ENCODE peak calls at places on chromosomes 4 and X, in five cellular contexts. G, W, X, Q and T are unnamed samples.

GRCh38 chrX:118484216-118484903 is 11.3 kb upstream of the DOCK11 start:
- DNase-seq in Q (no peak), X (no peak), W (peak; percentile 13), G (no peak), T (no peak)

GRCh38 chr4:23348789-23349498 is 540.9 kb downstream of the PPARGC1A start:
- DNase-seq in W (no peak), X (no peak), Q (no peak), G (no peak), T (no peak)

GRCh38 chrX:55839480-55839879 is 121.9 kb downstream of the RRAGB start:
- DNase-seq in Q (no peak), G (no peak), W (peak; percentile 45), X (peak; percentile 49), T (no peak)

GRCh38 chr4:140702096-140702757 is 54.0 kb downstream of the TBC1D9 start:
- DNase-seq in X (no peak), W (no peak), Q (no peak), G (no peak), T (no peak)

GRCh38 chr4:25569726-25570125 is 85.9 kb upstream of the SLC34A2 start:
- DNase-seq in Q (no peak), G (no peak), W (no peak), X (no peak), T (no peak)

GRCh38 chr4:139530833-139531427 is 25.1 kb downstream of the SETD7 start:
- DNase-seq in W (peak; percentile 71), G (peak; percentile 18), X (peak; percentile 76), Q (no peak), T (peak; percentile 72)

GRCh38 chr4:176198316-176198903 is 3.0 kb upstream of the SPATA4 start:
- DNase-seq in Q (no peak), X (no peak), W (no peak), G (no peak), T (no peak)

GRCh38 chr4:54659213-54660144 is 1.7 kb downstream of the KIT start:
- DNase-seq in X (no peak), Q (peak; percentile 31), W (no peak), G (peak; percentile 6), T (peak; percentile 8)

GRCh38 chrX:72253686-72254085 is 14.9 kb upstream of the ERCC6L start:
- DNase-seq in G (no peak), W (no peak), X (no peak), Q (no peak), T (no peak)

GRCh38 chrX:37371578-37371981 is 22.4 kb downstream of the PRRG1 start:
- DNase-seq in G (peak; percentile 41), Q (no peak), W (no peak), X (no peak), T (no peak)

GRCh38 chr4:7608043-7608442 is 173.3 kb upstream of the PSAPL1 start:
- DNase-seq in W (no peak), G (no peak), X (no peak), Q (no peak), T (no peak)

GRCh38 chr4:121654738-121655137 is 42.0 kb downstream of the ANXA5 start:
- DNase-seq in G (no peak), Q (no peak), X (no peak), W (no peak), T (no peak)

GRCh38 chr4:165325732-165326512 is 1.5 kb upstream of the MSMO1 start:
- DNase-seq in X (no peak), Q (peak; percentile 84), W (peak; percentile 42), G (peak; percentile 80), T (no peak)

DNA sequence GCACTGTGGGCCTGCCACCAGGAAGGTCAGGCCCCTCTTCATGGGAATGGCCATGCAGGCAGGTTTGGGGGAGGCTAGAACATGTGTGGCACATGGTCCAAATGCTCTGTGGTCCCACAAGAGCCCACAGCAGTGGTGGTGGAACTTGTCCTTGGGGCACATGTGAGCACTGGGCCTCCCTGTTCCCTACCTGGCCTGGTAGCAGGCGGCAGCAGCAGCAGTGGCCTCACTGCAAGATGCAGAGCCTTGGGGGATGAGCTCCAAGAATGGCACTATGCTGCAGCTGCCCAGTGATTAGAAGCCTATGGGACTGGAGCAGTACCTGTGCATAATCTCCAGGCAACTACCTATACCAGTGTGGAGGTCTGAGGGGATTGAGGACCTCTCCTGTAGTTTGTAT is 197.0 kb upstream of the DCAF8L1 start:
- DNase-seq in X (no peak), G (no peak), W (no peak), Q (no peak), T (no peak)
- TF ChIP-seq CTCF in X (no peak), G (no peak), W (no peak), Q (no peak), T (no peak)

DNA sequence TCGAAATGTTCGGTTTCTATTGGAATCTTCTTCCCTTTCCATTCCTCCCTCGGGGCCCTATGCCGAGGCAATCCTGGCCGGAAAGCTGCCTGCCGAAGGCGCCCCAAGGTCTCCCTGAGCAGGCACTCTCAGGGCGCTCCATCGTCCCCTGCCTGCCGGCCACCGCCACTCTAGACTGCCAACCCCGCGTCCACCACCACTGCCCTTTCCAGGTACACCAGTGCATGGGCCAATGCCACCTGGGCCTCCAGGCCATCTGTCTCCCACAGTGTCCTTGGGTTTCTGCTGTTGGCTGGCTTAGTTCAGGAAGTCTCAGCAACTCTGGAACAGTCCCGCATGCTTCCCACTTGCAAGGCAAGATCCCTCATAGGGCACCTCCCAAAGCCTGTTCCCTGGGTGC is 14.6 kb downstream of the CTAG1A start:
- DNase-seq in Q (no peak), G (no peak), W (no peak), X (no peak), T (no peak)
- TF ChIP-seq CTCF in Q (no peak), G (no peak), W (no peak), X (no peak), T (no peak)

GRCh38 chrX:153470411-153471363 is at the start of gene HAUS7:
- DNase-seq in G (peak; percentile 88), X (peak; percentile 89), Q (peak; percentile 93), W (peak; percentile 90), T (peak; percentile 89)
- TF ChIP-seq CTCF in G (peak; percentile 69), X (peak; percentile 39), Q (peak; percentile 69), W (peak; percentile 62), T (peak; percentile 47)

GRCh38 chr4:16199132-16199531 is 27.1 kb downstream of the TAPT1 start:
- DNase-seq in G (peak; percentile 39), X (no peak), Q (peak; percentile 38), W (no peak), T (no peak)

GRCh38 chr4:16198271-16198670 is 28.0 kb downstream of the TAPT1 start:
- DNase-seq in X (no peak), Q (no peak), G (no peak), W (no peak), T (no peak)

GRCh38 chr4:16197842-16198241 is 28.4 kb downstream of the TAPT1 start:
- DNase-seq in W (no peak), X (no peak), G (peak; percentile 39), Q (no peak), T (no peak)

GRCh38 chr4:16195209-16195608 is 31.1 kb downstream of the TAPT1 start:
- DNase-seq in X (no peak), W (no peak), Q (no peak), G (no peak), T (no peak)

DNA sequence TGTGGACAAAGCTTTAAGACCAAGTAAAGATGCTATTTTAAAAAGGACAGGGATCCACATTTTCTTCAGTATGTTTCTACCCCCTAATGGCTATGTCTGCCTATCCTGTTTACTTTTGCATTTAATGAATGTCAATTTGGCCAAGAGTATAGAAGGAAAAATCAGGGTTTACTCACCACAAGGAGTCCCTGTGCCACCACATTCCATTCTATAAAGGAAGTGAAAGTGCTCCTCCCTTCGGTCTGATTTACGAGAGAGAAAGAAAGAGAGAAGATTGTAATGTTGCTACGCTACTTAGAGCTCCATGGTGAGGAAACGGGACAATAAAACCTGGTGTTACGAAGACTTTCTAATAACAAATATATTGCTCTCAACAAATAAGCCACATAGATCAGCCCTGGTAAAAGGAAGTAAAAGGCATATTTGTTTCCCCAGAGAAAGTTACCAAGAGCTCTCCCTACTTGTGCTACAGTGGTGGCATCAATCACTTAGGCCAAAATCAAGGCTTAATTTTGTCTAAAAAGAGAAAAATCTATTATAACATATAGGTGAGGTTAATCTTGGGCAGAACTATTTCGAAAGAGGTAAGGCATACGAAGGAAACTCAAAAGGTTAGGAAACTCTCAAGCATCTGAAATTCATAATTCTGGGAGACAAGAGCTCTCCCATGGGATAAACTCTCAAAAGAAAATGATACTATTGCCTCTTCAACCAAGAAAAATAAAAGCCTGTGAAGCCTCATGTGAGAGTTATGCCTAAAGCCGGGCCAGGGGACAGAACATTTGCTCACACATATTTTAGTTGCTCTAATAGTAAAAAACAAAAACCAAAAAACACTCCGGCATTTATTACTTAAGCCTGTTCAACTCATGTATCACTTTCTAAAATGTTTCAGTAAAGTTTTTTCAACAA is 29.5 kb downstream of the TAPT1 start:
- DNase-seq in Q (peak; percentile 79), W (peak; percentile 67), X (peak; percentile 54), G (peak; percentile 80), T (peak; percentile 29)
- TF ChIP-seq CTCF in Q (peak; percentile 39), W (no peak), X (peak; percentile 41), G (peak; percentile 50), T (no peak)

GRCh38 chr4:82551734-82552133 is 10.1 kb downstream of the TMEM150C start:
- DNase-seq in G (no peak), X (no peak), Q (no peak), W (no peak), T (no peak)

GRCh38 chr4:82560853-82561744 is 689 bp downstream of the TMEM150C start:
- DNase-seq in G (no peak), Q (no peak), X (no peak), W (peak; percentile 24), T (peak; percentile 9)

GRCh38 chr4:82559735-82560120 is 2.1 kb downstream of the TMEM150C start:
- DNase-seq in X (no peak), G (no peak), W (no peak), Q (no peak), T (no peak)

GRCh38 chr4:82553020-82553419 is 8.8 kb downstream of the TMEM150C start:
- DNase-seq in X (no peak), Q (no peak), W (no peak), G (no peak), T (no peak)

DNA sequence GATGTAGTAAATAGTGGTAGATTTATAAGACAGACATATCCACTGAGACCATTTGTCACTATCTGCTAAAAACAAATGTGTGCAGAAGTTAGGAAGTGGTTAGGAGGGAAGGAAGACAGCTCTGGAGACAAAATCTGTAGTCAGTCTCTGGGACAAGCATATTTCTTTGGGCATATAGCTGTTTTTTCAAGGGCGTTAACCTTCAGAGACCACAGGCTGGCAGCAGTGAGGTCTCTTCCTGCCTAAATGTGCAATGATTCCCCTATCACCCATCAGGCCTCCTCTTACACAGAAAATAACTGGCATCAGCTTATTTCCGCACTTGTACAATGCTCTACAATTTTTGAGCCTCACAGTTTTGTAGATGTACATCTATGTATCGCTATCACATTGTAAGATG is 6.5 kb downstream of the TMEM150C start:
- DNase-seq in X (no peak), W (peak; percentile 11), Q (no peak), G (no peak), T (no peak)
- TF ChIP-seq CTCF in X (no peak), W (peak; percentile 21), Q (no peak), G (peak; percentile 2), T (no peak)